ENCODE peak calls at places on chromosomes 2 and 18, in ten cellular contexts. Q, W, L, V, T, N, G, D, J and B are unnamed samples.
A peak's percentile ranks its signal among the peaks of the same experiment; 100 is the strongest.

GRCh38 chr18:9736942-9737813 is 29.1 kb downstream of the RAB31 start:
- DNase-seq in Q (no peak), W (peak; percentile 14), L (peak; percentile 75), V (no peak), T (no peak), N (no peak), G (no peak), D (peak; percentile 22), J (peak; percentile 81), B (no peak)

GRCh38 chr2:127530245-127531132 is 4.2 kb upstream of the IWS1 start:
- DNase-seq in Q (no peak), W (no peak), L (no peak), V (no peak), T (no peak), N (no peak), G (no peak), D (no peak), J (peak; percentile 38), B (no peak)

GRCh38 chr2:104332733-104333132 is 521.2 kb upstream of the POU3F3 start:
- DNase-seq in Q (no peak), W (no peak), L (peak; percentile 84), V (no peak), T (no peak), N (no peak), G (no peak), D (no peak), J (no peak), B (no peak)

GRCh38 chr2:238459081-238459629 is 32.4 kb downstream of the ASB1 start:
- DNase-seq in Q (no peak), W (no peak), L (peak; percentile 84), V (peak; percentile 37), T (no peak), N (peak; percentile 62), G (no peak), D (peak; percentile 83), J (no peak), B (no peak)

GRCh38 chr18:41593276-41593675 is 361.8 kb upstream of the PIK3C3 start:
- DNase-seq in Q (no peak), W (no peak), L (peak; percentile 8), V (no peak), T (no peak), N (no peak), G (no peak), D (no peak), J (no peak), B (no peak)

GRCh38 chr2:125085904-125086303 is 1060.8 kb downstream of the CNTNAP5 start:
- DNase-seq in Q (no peak), W (no peak), L (no peak), V (no peak), T (no peak), N (no peak), G (no peak), D (no peak), J (no peak), B (no peak)

GRCh38 chr18:54852780-54853675 is 24.8 kb downstream of the RAB27B start:
- DNase-seq in Q (no peak), W (no peak), L (no peak), V (no peak), T (no peak), N (no peak), G (no peak), D (no peak), J (no peak), B (no peak)

GRCh38 chr2:235162544-235163197 is 210.9 kb downstream of the SH3BP4 start:
- DNase-seq in Q (no peak), W (no peak), L (peak; percentile 2), V (no peak), T (no peak), N (no peak), G (no peak), D (no peak), J (no peak), B (no peak)

GRCh38 chr2:9735335-9735734 is 104.5 kb upstream of the YWHAQ start:
- DNase-seq in Q (no peak), W (no peak), L (peak; percentile 26), V (peak; percentile 49), T (no peak), N (no peak), G (no peak), D (no peak), J (no peak), B (no peak)

GRCh38 chr2:224513991-224514390 is 71.2 kb downstream of the CUL3 start:
- DNase-seq in Q (no peak), W (no peak), L (peak; percentile 52), V (no peak), T (no peak), N (no peak), G (no peak), D (no peak), J (no peak), B (no peak)

GRCh38 chr2:2333076-2333475 is 2.0 kb upstream of the MYT1L start:
- DNase-seq in Q (no peak), W (no peak), L (no peak), V (no peak), T (no peak), N (no peak), G (peak; percentile 76), D (no peak), J (no peak), B (no peak)

GRCh38 chr18:51235011-51235789 is 37.7 kb upstream of the MEX3C start:
- DNase-seq in Q (no peak), W (no peak), L (peak; percentile 19), V (no peak), T (no peak), N (no peak), G (peak; percentile 26), D (peak; percentile 14), J (no peak), B (peak; percentile 47)

GRCh38 chr18:3624818-3625716 is 175.1 kb downstream of the TGIF1 start:
- DNase-seq in Q (peak; percentile 35), W (peak; percentile 80), L (peak; percentile 99), V (peak; percentile 86), T (peak; percentile 28), N (peak; percentile 76), G (no peak), D (peak; percentile 86), J (peak; percentile 86), B (no peak)

GRCh38 chr2:120906914-120907313 is 171.2 kb downstream of the GLI2 start:
- DNase-seq in Q (no peak), W (no peak), L (no peak), V (no peak), T (no peak), N (no peak), G (no peak), D (no peak), J (no peak), B (no peak)

GRCh38 chr2:100902833-100903405 is 83.0 kb downstream of the NPAS2 start:
- DNase-seq in Q (no peak), W (peak; percentile 81), L (peak; percentile 98), V (no peak), T (no peak), N (peak; percentile 87), G (no peak), D (peak; percentile 92), J (peak; percentile 76), B (no peak)

GRCh38 chr2:41621578-41621977 is 426.2 kb upstream of the PKDCC start:
- DNase-seq in Q (no peak), W (no peak), L (no peak), V (no peak), T (no peak), N (no peak), G (no peak), D (no peak), J (no peak), B (no peak)

GRCh38 chr2:65957454-65957853 is 477.5 kb upstream of the MEIS1 start:
- DNase-seq in Q (no peak), W (no peak), L (no peak), V (no peak), T (no peak), N (no peak), G (no peak), D (no peak), J (no peak), B (no peak)

GRCh38 chr2:203808041-203808750 is 59.4 kb upstream of the CTLA4 start:
- DNase-seq in Q (no peak), W (peak; percentile 71), L (peak; percentile 100), V (no peak), T (no peak), N (peak; percentile 73), G (no peak), D (peak; percentile 80), J (no peak), B (no peak)

GRCh38 chr18:35917043-35917442 is 55.4 kb upstream of the RMP24 start:
- DNase-seq in Q (no peak), W (no peak), L (no peak), V (no peak), T (no peak), N (no peak), G (no peak), D (no peak), J (no peak), B (no peak)

GRCh38 chr2:119240311-119241204 is 16.9 kb downstream of the STEAP3 start:
- DNase-seq in Q (no peak), W (peak; percentile 32), L (peak; percentile 88), V (no peak), T (no peak), N (peak; percentile 87), G (peak; percentile 72), D (peak; percentile 75), J (peak; percentile 48), B (no peak)

GRCh38 chr18:64202836-64203235 is 53.9 kb upstream of the LINC00305 start:
- DNase-seq in Q (no peak), W (no peak), L (no peak), V (no peak), T (no peak), N (no peak), G (no peak), D (no peak), J (no peak), B (no peak)

GRCh38 chr2:136156411-136156810 is 38.5 kb upstream of the CXCR4 start:
- DNase-seq in Q (no peak), W (no peak), L (no peak), V (no peak), T (no peak), N (no peak), G (no peak), D (no peak), J (no peak), B (no peak)

GRCh38 chr2:234289789-234290188 is 207.1 kb downstream of the ARL4C start:
- DNase-seq in Q (peak; percentile 27), W (no peak), L (peak; percentile 86), V (peak; percentile 62), T (no peak), N (peak; percentile 83), G (no peak), D (peak; percentile 87), J (peak; percentile 58), B (peak; percentile 53)

GRCh38 chr2:131034122-131035051 is 58.9 kb downstream of the FAM168B start:
- DNase-seq in Q (no peak), W (no peak), L (peak; percentile 51), V (no peak), T (peak; percentile 16), N (no peak), G (peak; percentile 71), D (peak; percentile 76), J (no peak), B (no peak)

GRCh38 chr2:54598347-54599325 is 124.8 kb upstream of the EML6 start:
- DNase-seq in Q (no peak), W (no peak), L (no peak), V (no peak), T (no peak), N (no peak), G (no peak), D (no peak), J (no peak), B (no peak)

GRCh38 chr18:28185121-28185520 is 8.2 kb upstream of the CDH2 start:
- DNase-seq in Q (no peak), W (no peak), L (no peak), V (no peak), T (no peak), N (no peak), G (no peak), D (no peak), J (no peak), B (no peak)

GRCh38 chr2:46162329-46162870 is 134.8 kb upstream of the EPAS1 start:
- DNase-seq in Q (no peak), W (no peak), L (no peak), V (no peak), T (no peak), N (no peak), G (no peak), D (peak; percentile 55), J (no peak), B (no peak)

GRCh38 chr2:43293744-43294695 is 67.6 kb upstream of the ZFP36L2 start:
- DNase-seq in Q (no peak), W (peak; percentile 94), L (peak; percentile 99), V (peak; percentile 43), T (no peak), N (peak; percentile 92), G (no peak), D (peak; percentile 90), J (peak; percentile 90), B (no peak)